ENCODE peak calls at places on chromosomes 5 and 9, in ten cellular contexts. Y, R, N, M, K, Q, T, H, I and V are unnamed samples.

GRCh38 chr5:11239261-11239660 is 478.2 kb upstream of the DAP start:
- DNase-seq in Y (no peak), R (no peak), N (no peak), M (no peak), K (no peak), Q (no peak), T (no peak), H (no peak), I (no peak), V (no peak)

GRCh38 chr5:52709171-52709925 is 78.4 kb upstream of the ITGA1 start:
- DNase-seq in Y (peak), R (no peak), N (no peak), M (peak), K (no peak), Q (no peak), T (no peak), H (no peak), I (peak), V (no peak)

GRCh38 chr9:98652741-98653140 is 56.0 kb downstream of the GABBR2 start:
- DNase-seq in Y (no peak), R (no peak), N (no peak), M (no peak), K (no peak), Q (no peak), T (no peak), H (no peak), I (no peak), V (no peak)

GRCh38 chr5:135553688-135554462 is 18.1 kb upstream of the NEUROG1 start:
- DNase-seq in Y (peak), R (peak), N (no peak), M (no peak), K (no peak), Q (no peak), T (no peak), H (peak), I (peak), V (no peak)

GRCh38 chr5:143258559-143259253 is 144.8 kb downstream of the NR3C1 start:
- DNase-seq in Y (peak), R (no peak), N (no peak), M (no peak), K (no peak), Q (no peak), T (peak), H (no peak), I (peak), V (no peak)

GRCh38 chr9:82140471-82140870 is 151.9 kb downstream of the SPATA31D1 start:
- DNase-seq in Y (no peak), R (no peak), N (no peak), M (no peak), K (no peak), Q (no peak), T (no peak), H (no peak), I (no peak), V (no peak)

GRCh38 chr9:116310212-116310611 is 156.6 kb downstream of the PAPPA start:
- DNase-seq in Y (no peak), R (no peak), N (no peak), M (no peak), K (no peak), Q (no peak), T (no peak), H (no peak), I (no peak), V (no peak)

GRCh38 chr5:163586431-163587033 is 81.1 kb downstream of the MAT2B start:
- DNase-seq in Y (no peak), R (no peak), N (no peak), M (no peak), K (no peak), Q (no peak), T (no peak), H (no peak), I (peak), V (no peak)

GRCh38 chr5:164002214-164002613 is 496.8 kb downstream of the MAT2B start:
- DNase-seq in Y (no peak), R (peak), N (no peak), M (peak), K (no peak), Q (no peak), T (no peak), H (no peak), I (no peak), V (no peak)

GRCh38 chr9:93224591-93224990 is 40.7 kb downstream of the WNK2 start:
- DNase-seq in Y (no peak), R (peak), N (no peak), M (no peak), K (no peak), Q (no peak), T (no peak), H (peak), I (no peak), V (no peak)

GRCh38 chr5:170573660-170574059 is 69.8 kb downstream of the KCNIP1 start:
- DNase-seq in Y (no peak), R (no peak), N (no peak), M (no peak), K (no peak), Q (no peak), T (no peak), H (no peak), I (no peak), V (no peak)

GRCh38 chr9:119763260-119763659 is 394.0 kb upstream of the BRINP1 start:
- DNase-seq in Y (no peak), R (peak), N (no peak), M (no peak), K (no peak), Q (no peak), T (no peak), H (no peak), I (no peak), V (no peak)

GRCh38 chr9:23011669-23012068 is 565.0 kb downstream of the DMRTA1 start:
- DNase-seq in Y (peak), R (no peak), N (no peak), M (no peak), K (no peak), Q (no peak), T (no peak), H (no peak), I (peak), V (no peak)

GRCh38 chr5:156237361-156237760 is 89.6 kb upstream of the SGCD start:
- DNase-seq in Y (no peak), R (no peak), N (no peak), M (no peak), K (no peak), Q (no peak), T (no peak), H (no peak), I (no peak), V (no peak)

GRCh38 chr5:66896207-66896606 is 300.0 kb downstream of the MAST4 start:
- DNase-seq in Y (peak), R (no peak), N (no peak), M (no peak), K (no peak), Q (no peak), T (no peak), H (no peak), I (peak), V (no peak)

GRCh38 chr9:12775373-12775962 is 648 bp downstream of the LURAP1L start:
- DNase-seq in Y (no peak), R (no peak), N (no peak), M (no peak), K (no peak), Q (no peak), T (no peak), H (no peak), I (peak), V (peak)

GRCh38 chr9:122463828-122464632 is 13.7 kb downstream of the OR1J1 start:
- DNase-seq in Y (no peak), R (no peak), N (peak), M (no peak), K (no peak), Q (no peak), T (no peak), H (peak), I (peak), V (no peak)

GRCh38 chr9:135083831-135084230 is 3.6 kb upstream of the OLFM1 start:
- DNase-seq in Y (no peak), R (peak), N (no peak), M (no peak), K (no peak), Q (no peak), T (no peak), H (no peak), I (no peak), V (no peak)

GRCh38 chr5:104088876-104089778 is 526.5 kb upstream of the NUDT12 start:
- DNase-seq in Y (no peak), R (no peak), N (no peak), M (no peak), K (no peak), Q (no peak), T (no peak), H (peak), I (peak), V (no peak)

GRCh38 chr9:95857122-95857521 is 18.4 kb upstream of the ERCC6L2 start:
- DNase-seq in Y (peak), R (peak), N (no peak), M (peak), K (no peak), Q (no peak), T (peak), H (no peak), I (peak), V (no peak)

GRCh38 chr5:56402273-56403223 is 169.4 kb upstream of the ANKRD55 start:
- DNase-seq in Y (no peak), R (no peak), N (no peak), M (no peak), K (no peak), Q (no peak), T (no peak), H (no peak), I (no peak), V (no peak)

GRCh38 chr5:4058899-4059298 is 463.3 kb downstream of the IRX1 start:
- DNase-seq in Y (no peak), R (no peak), N (no peak), M (no peak), K (no peak), Q (no peak), T (no peak), H (no peak), I (no peak), V (no peak)

GRCh38 chr9:90342607-90343006 is 300.0 kb downstream of the DIRAS2 start:
- DNase-seq in Y (no peak), R (no peak), N (no peak), M (no peak), K (no peak), Q (no peak), T (no peak), H (no peak), I (no peak), V (no peak)

GRCh38 chr5:107893642-107894041 is 222.9 kb upstream of the EFNA5 start:
- DNase-seq in Y (peak), R (no peak), N (no peak), M (peak), K (no peak), Q (no peak), T (peak), H (peak), I (peak), V (no peak)

GRCh38 chr9:113913426-113914195 is 37.5 kb downstream of the ZNF618 start:
- DNase-seq in Y (peak), R (no peak), N (no peak), M (no peak), K (no peak), Q (peak), T (peak), H (no peak), I (no peak), V (no peak)

GRCh38 chr5:151020304-151021031 is at the start of gene GPX3:
- DNase-seq in Y (peak), R (peak), N (peak), M (peak), K (peak), Q (peak), T (peak), H (no peak), I (peak), V (peak)